ENCODE peak calls at places on chromosome 19, in nine cellular contexts. V is HepG2, Y is H1, G is A549, K is tibial nerve, D is ovary, C is sigmoid colon, N is K562, A is transverse colon. S is an unnamed sample.

GRCh38 chr19:47028372-47028672 is 8.7 kb downstream of the NPAS1 start:
- DNase-seq in K (no peak), N (no peak), D (no peak), A (no peak), V (no peak), G (no peak), Y (no peak), C (no peak), S (no peak)

GRCh38 chr19:49808762-49809154 is 4.3 kb downstream of the FUZ start:
- DNase-seq in Y (peak; percentile 99), D (peak; percentile 97), V (peak; percentile 59), C (peak; percentile 98), A (peak; percentile 95), G (peak; percentile 87), N (peak; percentile 96), K (peak; percentile 96), S (peak; percentile 96)

GRCh38 chr19:35153701-35154534 is 617 bp upstream of the FXYD5 start:
- DNase-seq in Y (peak; percentile 84), N (peak; percentile 81), D (no peak), V (no peak), G (peak; percentile 71), C (peak; percentile 71), K (no peak), A (peak; percentile 56), S (peak; percentile 58)

GRCh38 chr19:40144947-40145748 is 46.1 kb upstream of the MAP3K10 start:
- DNase-seq in D (no peak), G (peak; percentile 40), K (no peak), V (no peak), N (no peak), A (no peak), C (no peak), Y (no peak), S (no peak)

GRCh38 chr19:3770136-3771032 is 1.6 kb downstream of the RAX2 start:
- DNase-seq in A (no peak), N (no peak), D (no peak), G (no peak), V (no peak), K (no peak), Y (no peak), C (no peak), S (no peak)

GRCh38 chr19:57241181-57241580 is 749 bp downstream of the ZNF805 start:
- DNase-seq in D (no peak), V (peak; percentile 12), A (no peak), Y (no peak), C (no peak), K (no peak), N (peak; percentile 13), G (peak; percentile 9), S (no peak)

GRCh38 chr19:1445932-1446712 is 3.8 kb upstream of the APC2 start:
- DNase-seq in G (peak; percentile 52), A (no peak), V (no peak), K (no peak), N (peak; percentile 94), C (no peak), Y (peak; percentile 77), D (no peak), S (no peak)

GRCh38 chr19:41136636-41137035 is 22.4 kb downstream of the CYP2F1 start:
- DNase-seq in A (no peak), C (no peak), V (no peak), K (no peak), G (no peak), Y (no peak), D (no peak), N (no peak), S (no peak)

GRCh38 chr19:50187937-50188336 is 15.5 kb upstream of the MYH14 start:
- DNase-seq in G (no peak), V (no peak), D (no peak), Y (no peak), C (no peak), K (no peak), A (peak; percentile 80), N (no peak), S (no peak)

GRCh38 chr19:33794578-33795369 is 1.9 kb upstream of the KCTD15 start:
- DNase-seq in Y (peak; percentile 65), G (no peak), D (peak; percentile 46), A (no peak), K (no peak), C (no peak), N (no peak), V (no peak), S (no peak)

GRCh38 chr19:1189419-1189818 is 15.4 kb upstream of the SBNO2 start:
- DNase-seq in C (no peak), D (no peak), Y (no peak), N (peak; percentile 53), K (no peak), G (peak; percentile 71), A (no peak), V (no peak), S (no peak)

GRCh38 chr19:47447470-47448359 is 24.0 kb downstream of the SLC8A2 start:
- DNase-seq in D (peak; percentile 30), A (peak; percentile 41), N (peak; percentile 97), V (peak; percentile 31), C (no peak), K (no peak), Y (peak; percentile 100), G (peak; percentile 92), S (peak; percentile 28)

GRCh38 chr19:55384576-55385235 is 614 bp upstream of the TMEM238 start:
- DNase-seq in V (no peak), A (peak; percentile 42), K (no peak), N (peak; percentile 36), C (no peak), D (no peak), G (no peak), Y (peak; percentile 73), S (no peak)

GRCh38 chr19:18308948-18309325 is 13.9 kb downstream of the LSM4 start:
- DNase-seq in N (no peak), G (no peak), K (no peak), D (no peak), Y (no peak), V (no peak), A (no peak), C (no peak), S (no peak)

GRCh38 chr19:55075366-55075998 is at the start of gene EPS8L1:
- DNase-seq in C (no peak), G (no peak), D (no peak), Y (peak; percentile 86), A (peak; percentile 87), K (no peak), N (no peak), V (no peak), S (peak; percentile 89)

GRCh38 chr19:5623397-5624153 is 692 bp downstream of the SAFB start:
- DNase-seq in A (peak; percentile 21), K (no peak), N (peak; percentile 51), V (no peak), D (no peak), Y (no peak), C (no peak), G (no peak), S (no peak)
- TF ChIP-seq EP300 in A (no peak), K (no peak), N (no peak), V (no peak), D (no peak), Y (no peak), C (no peak), G (no peak), S (no peak)

GRCh38 chr19:11652056-11652455 is 54.8 kb downstream of the ZNF627 start:
- DNase-seq in V (no peak), N (no peak), Y (no peak), K (no peak), G (no peak), C (no peak), A (no peak), D (no peak), S (no peak)
- TF ChIP-seq POLR2A in V (no peak), N (no peak), Y (no peak), K (no peak), G (no peak), C (no peak), A (no peak), D (no peak), S (no peak)

DNA sequence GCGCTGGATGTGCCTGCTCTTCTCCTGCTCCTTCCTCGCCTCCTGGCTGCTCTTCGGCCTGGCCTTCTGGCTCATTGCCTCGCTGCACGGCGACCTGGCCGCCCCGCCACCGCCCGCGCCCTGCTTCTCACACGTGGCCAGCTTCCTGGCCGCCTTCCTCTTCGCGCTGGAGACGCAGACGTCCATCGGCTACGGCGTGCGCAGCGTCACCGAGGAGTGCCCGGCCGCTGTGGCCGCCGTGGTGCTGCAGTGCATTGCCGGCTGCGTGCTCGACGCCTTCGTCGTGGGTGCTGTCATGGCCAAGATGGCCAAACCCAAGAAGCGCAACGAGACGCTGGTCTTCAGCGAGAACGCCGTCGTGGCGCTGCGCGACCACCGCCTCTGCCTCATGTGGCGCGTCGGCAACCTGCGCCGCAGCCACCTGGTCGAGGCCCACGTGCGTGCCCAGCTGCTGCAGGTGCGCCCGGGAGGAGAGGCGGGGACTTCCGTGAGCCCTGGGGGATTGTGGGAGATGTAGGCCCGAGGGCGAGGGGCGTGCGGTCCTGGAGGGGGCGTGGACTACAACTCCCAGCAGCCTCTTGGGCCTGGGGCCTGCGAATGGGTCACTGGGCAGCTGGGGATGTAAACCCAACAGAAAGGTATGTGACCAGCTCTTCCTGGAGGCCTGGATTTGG is 6.7 kb downstream of the KCNJ14 start:
- DNase-seq in D (no peak), Y (peak; percentile 88), C (no peak), V (no peak), N (peak; percentile 66), A (no peak), G (peak; percentile 72), K (no peak), S (no peak)
- TF ChIP-seq EP300 in D (no peak), Y (no peak), C (no peak), V (no peak), N (no peak), A (no peak), G (no peak), K (no peak), S (no peak)

GRCh38 chr19:13164370-13165090 is 14.3 kb downstream of the IER2 start:
- DNase-seq in N (no peak), A (peak; percentile 75), Y (peak; percentile 89), D (peak; percentile 54), V (peak; percentile 89), C (peak; percentile 77), G (peak; percentile 91), K (no peak), S (peak; percentile 47)
- TF ChIP-seq POLR2A in N (no peak), A (no peak), Y (peak; percentile 65), D (no peak), V (no peak), C (no peak), G (peak; percentile 25), K (no peak), S (no peak)

GRCh38 chr19:7853760-7854107 is 20.5 kb downstream of the PRR36 start:
- DNase-seq in Y (no peak), K (no peak), C (no peak), V (no peak), G (no peak), A (no peak), N (no peak), D (no peak), S (no peak)
- TF ChIP-seq EP300 in Y (no peak), K (no peak), C (no peak), V (no peak), G (no peak), A (no peak), N (no peak), D (no peak), S (no peak)

GRCh38 chr19:45469132-45469834 is 1.5 kb downstream of the FOSB start:
- DNase-seq in G (peak; percentile 94), N (peak; percentile 94), Y (peak; percentile 95), K (peak; percentile 87), C (peak; percentile 97), D (peak; percentile 94), A (peak; percentile 95), V (peak; percentile 87), S (peak; percentile 95)
- TF ChIP-seq POLR2A in G (peak; percentile 28), N (peak; percentile 86), Y (peak; percentile 71), K (peak; percentile 67), C (peak; percentile 16), D (peak; percentile 72), A (peak; percentile 83), V (peak; percentile 91), S (no peak)

S was measured in stomach.